ENCODE peak calls at places on chromosomes 4 and X, in eight cellular contexts. K, H, O, Y, U, I, M and R are unnamed samples. For H3K4me1, the result is how much of the 10 kb centered on the place peaks cover.

GRCh38 chr4:41362647-41363383 is 106.1 kb downstream of the UCHL1 start:
- DNase-seq in K (no peak), H (no peak), O (no peak), Y (no peak), U (no peak), I (peak), M (no peak), R (no peak)

GRCh38 chr4:41281038-41281634 is 24.4 kb downstream of the UCHL1 start:
- DNase-seq in K (peak), H (no peak), O (peak), Y (no peak), U (no peak), I (no peak), M (peak), R (no peak)

GRCh38 chr4:140330311-140330900 is 43.0 kb upstream of the SCOC start:
- DNase-seq in K (no peak), H (no peak), O (peak), Y (no peak), U (no peak), I (no peak), M (no peak), R (no peak)

GRCh38 chr4:824461-825062 is 1.4 kb downstream of the CPLX1 start:
- DNase-seq in K (no peak), H (no peak), O (no peak), Y (peak), U (no peak), I (no peak), M (no peak), R (no peak)

GRCh38 chr4:27789768-27790167 is 929.1 kb downstream of the STIM2 start:
- DNase-seq in K (no peak), H (no peak), O (no peak), Y (no peak), U (no peak), I (no peak), M (no peak), R (no peak)

GRCh38 chr4:79682161-79682560 is 274.1 kb upstream of the GK2 start:
- DNase-seq in K (no peak), H (no peak), O (no peak), Y (no peak), U (no peak), I (no peak), M (no peak), R (no peak)

GRCh38 chr4:1211951-1212545 is 36.9 kb downstream of the CTBP1 start:
- DNase-seq in K (peak), H (no peak), O (no peak), Y (peak), U (no peak), I (peak), M (no peak), R (no peak)

GRCh38 chr4:77177196-77177595 is 20.2 kb downstream of the CCNG2 start:
- DNase-seq in K (no peak), H (no peak), O (no peak), Y (no peak), U (no peak), I (no peak), M (no peak), R (no peak)

GRCh38 chrX:45449982-45450381 is 249.3 kb upstream of the DIPK2B start:
- DNase-seq in K (no peak), H (no peak), O (no peak), Y (no peak), U (no peak), I (no peak), M (no peak), R (no peak)

GRCh38 chr4:6421397-6421796 is 51.0 kb downstream of the PPP2R2C start:
- DNase-seq in K (no peak), H (no peak), O (no peak), Y (no peak), U (no peak), I (no peak), M (no peak), R (no peak)

GRCh38 chrX:18707442-18708049 is at the start of gene PPEF1:
- DNase-seq in K (no peak), H (no peak), O (no peak), Y (no peak), U (no peak), I (no peak), M (no peak), R (no peak)

GRCh38 chr4:137032242-137032641 is 500.1 kb downstream of the PCDH18 start:
- DNase-seq in K (no peak), H (no peak), O (no peak), Y (no peak), U (no peak), I (no peak), M (no peak), R (no peak)

GRCh38 chr4:187118731-187119130 is 395.1 kb upstream of the FAT1 start:
- DNase-seq in K (no peak), H (no peak), O (no peak), Y (no peak), U (no peak), I (no peak), M (no peak), R (no peak)

GRCh38 chr4:133839326-133839725 is 362.3 kb downstream of the PABPC4L start:
- DNase-seq in K (no peak), H (no peak), O (no peak), Y (no peak), U (no peak), I (no peak), M (no peak), R (no peak)

GRCh38 chrX:111823068-111823467 is 52.9 kb upstream of the TRPC5OS start:
- DNase-seq in K (no peak), H (no peak), O (no peak), Y (no peak), U (no peak), I (no peak), M (no peak), R (no peak)

GRCh38 chrX:50827996-50828395 is 14.0 kb upstream of the SHROOM4 start:
- DNase-seq in K (no peak), H (no peak), O (peak), Y (no peak), U (no peak), I (no peak), M (no peak), R (no peak)

GRCh38 chr4:17347445-17347844 is 164.4 kb downstream of the QDPR start:
- DNase-seq in K (no peak), H (no peak), O (peak), Y (no peak), U (no peak), I (no peak), M (peak), R (peak)

GRCh38 chrX:39652336-39652735 is 445.4 kb downstream of the BCOR start:
- DNase-seq in K (peak), H (no peak), O (peak), Y (no peak), U (no peak), I (no peak), M (no peak), R (no peak)

GRCh38 chr4:75497133-75497532 is 17.1 kb downstream of the RCHY1 start:
- DNase-seq in K (no peak), H (no peak), O (no peak), Y (no peak), U (no peak), I (no peak), M (no peak), R (no peak)

GRCh38 chr4:143391895-143392294 is 55.2 kb downstream of the GAB1 start:
- DNase-seq in K (no peak), H (no peak), O (no peak), Y (no peak), U (no peak), I (no peak), M (no peak), R (no peak)
- H3K4me3 ChIP-seq in K (no peak), H (no peak), O (no peak), Y (no peak), U (no peak), I (no peak), M (no peak), R (no peak)

GRCh38 chrX:154541589-154541895 is 5.1 kb downstream of the G6PD start:
- DNase-seq in K (no peak), H (no peak), O (no peak), Y (no peak), U (no peak), I (no peak), M (no peak), R (no peak)
- H3K4me1 ChIP-seq in K (under half), H (under half), O (under half), Y (under half), U (under half), I (under half), M (under half), R (under half)

DNA sequence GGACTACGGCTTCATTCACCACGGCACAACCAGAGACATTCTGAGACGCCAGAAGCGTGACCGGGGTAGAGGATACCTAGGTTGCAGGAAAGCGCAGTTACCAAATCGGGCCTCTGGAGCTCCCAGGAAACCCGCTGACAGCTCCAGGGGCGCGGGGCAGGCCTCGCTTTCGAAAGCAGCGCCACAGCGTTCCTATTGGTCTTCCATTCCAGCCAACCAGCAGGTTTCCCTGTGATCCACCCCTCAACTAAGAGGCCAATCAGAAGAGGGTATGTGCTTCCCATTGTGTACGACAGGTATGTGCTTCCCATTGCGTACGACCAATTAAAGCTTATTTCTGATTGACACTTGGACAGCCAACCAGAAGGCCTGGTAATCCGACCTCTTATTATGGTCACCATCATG is 14.9 kb downstream of the SNX12 start:
- DNase-seq in K (peak), H (peak), O (peak), Y (peak), U (no peak), I (peak), M (no peak), R (no peak)
- TF ChIP-seq POLR2A in K (no peak), H (no peak), O (no peak), Y (no peak), U (no peak), I (no peak), M (no peak), R (no peak)

GRCh38 chr4:181523973-181524372 is 719.2 kb upstream of the TENM3 start:
- DNase-seq in K (no peak), H (no peak), O (no peak), Y (no peak), U (no peak), I (no peak), M (no peak), R (no peak)

GRCh38 chr4:181520790-181521189 is 722.4 kb upstream of the TENM3 start:
- DNase-seq in K (no peak), H (no peak), O (no peak), Y (no peak), U (no peak), I (no peak), M (no peak), R (no peak)

GRCh38 chr4:181528570-181529184 is 714.5 kb upstream of the TENM3 start:
- DNase-seq in K (peak), H (peak), O (no peak), Y (no peak), U (no peak), I (peak), M (no peak), R (no peak)

GRCh38 chr4:181525641-181526040 is 717.6 kb upstream of the TENM3 start:
- DNase-seq in K (no peak), H (no peak), O (no peak), Y (no peak), U (no peak), I (no peak), M (no peak), R (no peak)

GRCh38 chr4:181524455-181524854 is 718.7 kb upstream of the TENM3 start:
- DNase-seq in K (no peak), H (no peak), O (no peak), Y (no peak), U (no peak), I (no peak), M (no peak), R (no peak)
- H3K4me3 ChIP-seq in K (no peak), H (no peak), O (no peak), Y (no peak), U (no peak), I (no peak), M (no peak), R (no peak)

GRCh38 chr4:34138385-34138784 is 2105.9 kb downstream of the ARAP2 start:
- DNase-seq in K (no peak), H (no peak), O (no peak), Y (no peak), U (no peak), I (no peak), M (no peak), R (no peak)
- H3K4me1 ChIP-seq in K (under half), H (under half), O (under half), Y (under half), U (under half), I (under half), M (under half), R (under half)

GRCh38 chrX:103211012-103211715 is 3.7 kb upstream of the BEX4 start:
- DNase-seq in K (peak), H (peak), O (peak), Y (no peak), U (no peak), I (no peak), M (peak), R (no peak)

GRCh38 chrX:103215768-103216085 is 819 bp downstream of the BEX4 start:
- DNase-seq in K (no peak), H (no peak), O (peak), Y (no peak), U (no peak), I (no peak), M (no peak), R (no peak)

GRCh38 chrX:103212749-103213457 is 2.0 kb upstream of the BEX4 start:
- DNase-seq in K (no peak), H (no peak), O (no peak), Y (no peak), U (no peak), I (no peak), M (no peak), R (no peak)

GRCh38 chrX:103210056-103210455 is 4.9 kb upstream of the BEX4 start:
- DNase-seq in K (no peak), H (no peak), O (no peak), Y (no peak), U (no peak), I (no peak), M (no peak), R (no peak)

DNA sequence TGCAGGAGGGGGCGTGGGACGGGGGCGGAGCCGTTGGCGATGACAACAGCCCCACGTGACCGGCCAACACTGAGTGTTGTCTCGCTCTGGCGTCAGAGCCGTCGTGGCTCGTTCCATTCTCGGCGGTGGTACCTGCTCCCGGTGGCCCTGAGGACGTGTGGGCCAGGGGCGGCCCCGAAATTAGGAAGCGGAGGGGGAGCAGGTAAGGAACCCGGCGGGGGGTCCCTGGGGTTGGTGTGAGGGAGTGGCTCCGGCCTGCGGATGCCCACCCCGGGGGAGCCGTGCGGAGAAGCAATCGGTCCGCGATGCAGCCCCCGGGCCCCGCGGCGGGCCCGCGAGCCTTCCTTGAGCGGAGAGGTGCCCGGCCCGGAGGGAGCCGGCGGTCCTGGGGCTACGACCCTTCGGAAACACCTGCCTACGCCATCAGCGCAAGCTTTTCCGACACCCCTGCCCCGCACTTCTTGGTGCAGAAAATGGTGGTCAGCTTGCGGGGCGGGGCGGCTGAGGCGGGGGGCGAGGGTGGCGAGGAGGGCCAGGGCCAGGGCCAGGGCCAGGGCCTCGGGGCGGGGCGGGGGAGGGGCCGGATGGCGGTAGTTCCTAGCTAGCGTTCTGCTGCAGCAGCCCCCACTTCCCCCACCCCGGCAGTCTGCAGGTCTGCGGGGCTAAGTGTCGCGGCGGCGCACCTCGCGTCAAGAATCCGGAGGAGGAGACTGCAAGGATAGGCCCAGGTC is at the start of gene BEX4:
- DNase-seq in K (peak), H (peak), O (peak), Y (peak), U (no peak), I (peak), M (peak), R (peak)
- TF ChIP-seq POLR2A in K (peak), H (peak), O (peak), Y (no peak), U (peak), I (peak), M (peak), R (peak)